ENCODE peak calls at places on chromosome 9, in ten cellular contexts. U, K, C, E, T, G, L, Z, Y and S are unnamed samples.

GRCh38 chr9:97759611-97760288 is 62.6 kb upstream of the XPA start:
- DNase-seq in U (no peak), K (no peak), C (no peak), E (no peak), T (no peak), G (no peak), L (no peak), Z (no peak), Y (peak), S (no peak)

GRCh38 chr9:83937861-83938455 is 16.7 kb upstream of the KIF27 start:
- DNase-seq in U (no peak), K (peak), C (peak), E (peak), T (peak), G (no peak), L (peak), Z (peak), Y (peak), S (no peak)

GRCh38 chr9:91572811-91573210 is 149.2 kb upstream of the NFIL3 start:
- DNase-seq in U (no peak), K (no peak), C (no peak), E (no peak), T (no peak), G (no peak), L (no peak), Z (no peak), Y (no peak), S (no peak)

GRCh38 chr9:95111716-95112115 is 205.8 kb downstream of the FANCC start:
- DNase-seq in U (no peak), K (no peak), C (no peak), E (no peak), T (no peak), G (no peak), L (no peak), Z (no peak), Y (no peak), S (no peak)

GRCh38 chr9:76859860-76860259 is 46.1 kb downstream of the PRUNE2 start:
- DNase-seq in U (no peak), K (no peak), C (no peak), E (no peak), T (no peak), G (no peak), L (no peak), Z (no peak), Y (no peak), S (no peak)

GRCh38 chr9:17031546-17031945 is 103.3 kb upstream of the CNTLN start:
- DNase-seq in U (no peak), K (no peak), C (no peak), E (no peak), T (no peak), G (no peak), L (no peak), Z (no peak), Y (no peak), S (no peak)

GRCh38 chr9:124320062-124320973 is 62.6 kb downstream of the NEK6 start:
- DNase-seq in U (peak), K (peak), C (peak), E (peak), T (peak), G (peak), L (peak), Z (peak), Y (peak), S (no peak)

GRCh38 chr9:135242406-135242805 is 154.9 kb downstream of the OLFM1 start:
- DNase-seq in U (no peak), K (no peak), C (no peak), E (no peak), T (no peak), G (no peak), L (no peak), Z (no peak), Y (no peak), S (no peak)

DNA sequence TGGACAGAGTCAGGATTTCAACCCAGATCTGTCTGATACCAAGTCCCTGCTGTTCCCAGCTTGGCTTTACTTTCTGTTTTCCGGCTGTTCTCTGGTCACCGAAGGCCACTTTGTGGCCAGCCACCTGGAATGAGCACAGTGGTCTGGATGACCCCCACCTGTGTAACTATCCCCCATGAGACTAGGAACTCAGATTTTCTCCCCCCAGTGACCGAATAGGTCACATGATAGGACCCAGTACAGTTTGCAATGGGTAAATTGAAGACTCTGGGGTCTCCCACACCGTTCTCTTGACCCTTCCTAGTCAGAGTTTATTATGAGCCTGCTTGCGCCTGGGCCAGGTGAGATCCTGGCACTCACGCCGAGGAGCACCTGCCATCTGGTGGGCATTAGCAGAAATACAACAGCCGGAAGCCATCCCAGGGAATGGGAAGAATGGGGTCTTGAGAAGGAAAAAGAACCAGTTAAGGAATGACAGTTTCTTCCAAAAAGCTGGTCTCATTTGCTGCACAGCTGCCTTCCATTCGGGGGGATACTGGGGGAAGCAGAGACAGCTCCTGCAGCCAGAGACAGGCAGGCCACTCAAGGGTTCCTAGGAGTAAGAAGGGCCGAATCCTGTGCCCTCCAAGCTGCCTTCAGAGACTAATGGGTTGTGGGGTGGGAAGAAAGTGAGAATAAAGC is 7.1 kb downstream of the PHYHD1 start:
- DNase-seq in U (peak), K (peak), C (peak), E (peak), T (peak), G (peak), L (peak), Z (no peak), Y (peak), S (peak)
- TF ChIP-seq CTCF in U (peak), K (peak), C (peak), E (peak), T (peak), G (peak), L (peak), Z (peak), Y (peak), S (peak)

GRCh38 chr9:110099236-110099741 is 108.7 kb downstream of the C9orf152 start:
- DNase-seq in U (no peak), K (no peak), C (no peak), E (peak), T (peak), G (no peak), L (no peak), Z (peak), Y (no peak), S (no peak)
- TF ChIP-seq CTCF in U (no peak), K (no peak), C (no peak), E (no peak), T (no peak), G (no peak), L (no peak), Z (no peak), Y (no peak), S (no peak)

GRCh38 chr9:4548796-4549725 is 58.8 kb downstream of the SLC1A1 start:
- DNase-seq in U (peak), K (no peak), C (no peak), E (no peak), T (no peak), G (no peak), L (peak), Z (no peak), Y (peak), S (no peak)
- TF ChIP-seq CTCF in U (peak), K (peak), C (peak), E (peak), T (peak), G (no peak), L (peak), Z (peak), Y (peak), S (no peak)

DNA sequence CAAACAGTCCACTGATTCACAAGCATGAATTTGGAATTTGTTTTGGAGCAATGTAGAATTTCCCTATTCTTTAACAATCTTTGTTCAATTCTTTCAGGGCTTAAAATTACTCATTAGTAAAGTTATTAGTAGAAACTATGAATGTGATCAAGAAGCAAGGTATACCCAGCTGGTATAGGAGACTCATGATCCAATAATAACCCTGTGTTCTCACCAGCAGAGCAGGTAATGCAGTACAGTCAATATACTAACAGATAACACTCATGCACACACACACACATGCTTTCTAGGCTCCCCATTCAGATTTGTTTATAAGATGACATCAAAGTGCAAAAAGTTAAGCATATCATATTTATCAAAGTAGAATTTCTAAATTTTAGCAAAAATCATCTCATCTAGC is 445.2 kb downstream of the ELAVL2 start:
- DNase-seq in U (no peak), K (no peak), C (no peak), E (no peak), T (no peak), G (no peak), L (no peak), Z (peak), Y (no peak), S (no peak)
- TF ChIP-seq CTCF in U (no peak), K (no peak), C (no peak), E (no peak), T (no peak), G (no peak), L (no peak), Z (no peak), Y (no peak), S (no peak)

GRCh38 chr9:112750111-112750766 is at the start of gene SNX30:
- DNase-seq in U (peak), K (peak), C (peak), E (peak), T (peak), G (peak), L (peak), Z (peak), Y (peak), S (peak)
- TF ChIP-seq CTCF in U (no peak), K (no peak), C (peak), E (peak), T (peak), G (no peak), L (peak), Z (peak), Y (no peak), S (no peak)

GRCh38 chr9:84993105-84993504 is 323.6 kb downstream of the NTRK2 start:
- DNase-seq in U (no peak), K (no peak), C (no peak), E (no peak), T (no peak), G (no peak), L (no peak), Z (peak), Y (no peak), S (no peak)

GRCh38 chr9:84998639-84999038 is 329.1 kb downstream of the NTRK2 start:
- DNase-seq in U (no peak), K (no peak), C (no peak), E (no peak), T (no peak), G (no peak), L (no peak), Z (no peak), Y (no peak), S (no peak)

GRCh38 chr9:84996049-84996448 is 326.5 kb downstream of the NTRK2 start:
- DNase-seq in U (no peak), K (no peak), C (no peak), E (no peak), T (peak), G (no peak), L (no peak), Z (peak), Y (no peak), S (no peak)

GRCh38 chr9:84996716-84997115 is 327.2 kb downstream of the NTRK2 start:
- DNase-seq in U (no peak), K (no peak), C (no peak), E (no peak), T (no peak), G (no peak), L (no peak), Z (no peak), Y (no peak), S (no peak)

DNA sequence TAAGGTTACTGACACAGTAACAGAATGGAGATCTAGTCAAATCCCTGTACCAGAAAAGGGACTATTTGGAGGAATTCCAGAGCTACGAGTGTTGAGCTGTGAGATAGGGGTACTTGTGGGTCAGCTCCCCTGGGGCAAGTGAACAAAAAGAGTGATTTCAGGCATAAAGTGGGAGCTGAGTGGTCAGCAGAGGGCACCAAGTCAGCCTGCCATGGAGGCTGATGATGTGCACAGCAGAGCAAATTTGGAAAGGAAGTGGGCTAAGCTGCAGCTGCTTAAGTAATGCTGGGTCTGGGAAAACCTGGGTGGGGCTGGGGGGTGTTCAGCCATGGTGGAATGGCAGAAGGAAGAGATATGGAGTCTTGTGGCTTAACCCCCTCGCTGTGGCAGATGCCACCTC is 327.9 kb downstream of the NTRK2 start:
- DNase-seq in U (no peak), K (no peak), C (no peak), E (no peak), T (no peak), G (no peak), L (no peak), Z (no peak), Y (no peak), S (no peak)
- TF ChIP-seq CTCF in U (peak), K (no peak), C (peak), E (no peak), T (no peak), G (no peak), L (no peak), Z (no peak), Y (no peak), S (no peak)

GRCh38 chr9:121942313-121942712 is 150.8 kb downstream of the TTLL11 start:
- DNase-seq in U (no peak), K (no peak), C (no peak), E (no peak), T (no peak), G (no peak), L (no peak), Z (no peak), Y (no peak), S (no peak)
- TF ChIP-seq CTCF in U (no peak), K (no peak), C (no peak), E (no peak), T (no peak), G (no peak), L (no peak), Z (no peak), Y (no peak), S (no peak)

GRCh38 chr9:6944093-6944551 is 186.3 kb downstream of the KDM4C start:
- DNase-seq in U (no peak), K (no peak), C (no peak), E (peak), T (peak), G (no peak), L (no peak), Z (peak), Y (no peak), S (no peak)
- TF ChIP-seq CTCF in U (no peak), K (no peak), C (peak), E (no peak), T (no peak), G (no peak), L (no peak), Z (no peak), Y (peak), S (no peak)